ENCODE peak calls at places on chromosome 17, in four cellular contexts. G is MM.1S, O is neural progenitor cell, P is GM23338. B is an unnamed sample.

GRCh38 chr17:43224146-43224705 is 4.2 kb downstream of the CCDC200 start:
- DNase-seq in G (no peak), O (no peak), P (no peak), B (no peak)

GRCh38 chr17:77499699-77500435 is 359.1 kb downstream of the SEC14L1 start:
- DNase-seq in G (no peak), O (no peak), P (no peak), B (no peak)

GRCh38 chr17:16589097-16589969 is 20.3 kb upstream of the ZNF287 start:
- DNase-seq in G (peak), O (peak), P (peak), B (peak)

GRCh38 chr17:74779948-74780400 is 3.8 kb upstream of the NAT9 start:
- DNase-seq in G (no peak), O (no peak), P (no peak), B (no peak)

GRCh38 chr17:13520899-13521572 is 80.7 kb downstream of the HS3ST3A1 start:
- DNase-seq in G (no peak), O (no peak), P (no peak), B (no peak)

GRCh38 chr17:35345926-35346771 is 27.3 kb downstream of the SLFN11 start:
- DNase-seq in G (no peak), O (peak), P (peak), B (no peak)

GRCh38 chr17:61627125-61627524 is 36.1 kb upstream of the NACA2 start:
- DNase-seq in G (no peak), O (no peak), P (no peak), B (no peak)

GRCh38 chr17:76053230-76054111 is 18.8 kb downstream of the SRP68 start:
- DNase-seq in G (no peak), O (no peak), P (no peak), B (peak)

GRCh38 chr17:41593306-41594095 is 6.8 kb upstream of the KRT14 start:
- DNase-seq in G (no peak), O (no peak), P (no peak), B (no peak)

GRCh38 chr17:57626520-57627210 is 118.4 kb downstream of the CCDC182 start:
- DNase-seq in G (no peak), O (no peak), P (no peak), B (no peak)

GRCh38 chr17:2312736-2313135 is 9.0 kb downstream of the SRR start:
- DNase-seq in G (no peak), O (no peak), P (no peak), B (no peak)

GRCh38 chr17:67440311-67441051 is 63.4 kb downstream of the PITPNC1 start:
- DNase-seq in G (no peak), O (no peak), P (no peak), B (no peak)

GRCh38 chr17:27443491-27443890 is 12.8 kb upstream of the KSR1 start:
- DNase-seq in G (no peak), O (no peak), P (no peak), B (no peak)

GRCh38 chr17:77096570-77097214 is 44.1 kb upstream of the SEC14L1 start:
- DNase-seq in G (peak), O (no peak), P (peak), B (peak)

GRCh38 chr17:77281024-77281903 is 140.5 kb downstream of the SEC14L1 start:
- DNase-seq in G (peak), O (peak), P (peak), B (no peak)

DNA sequence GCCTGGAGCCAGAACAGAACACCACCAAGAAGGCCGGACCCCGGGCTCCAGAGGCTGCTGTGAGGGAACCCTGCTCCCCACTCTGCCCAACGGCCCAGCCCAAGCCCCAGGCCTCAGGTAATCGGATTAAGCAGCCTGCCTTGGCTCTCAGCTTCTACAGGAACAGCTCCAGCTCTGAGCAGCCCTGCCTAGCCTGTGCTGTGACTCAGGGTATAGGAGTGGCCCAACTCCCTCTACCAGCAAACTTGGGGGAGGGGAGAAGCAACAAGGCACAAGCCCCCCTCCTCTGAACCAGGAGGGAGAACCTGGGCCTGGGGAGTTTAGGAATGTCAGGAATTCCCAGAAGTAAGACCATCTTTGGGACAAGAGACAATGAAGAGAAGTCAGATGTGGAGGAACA is 849 bp upstream of the SOX15 start:
- DNase-seq in G (no peak), O (peak), P (peak), B (no peak)
- TF ChIP-seq EZH2phosphoT487 in G (no peak), O (no peak), P (no peak), B (no peak)

GRCh38 chr17:63932008-63932561 is at the start of gene CD79B:
- DNase-seq in G (peak), O (no peak), P (no peak), B (no peak)
- TF ChIP-seq EZH2phosphoT487 in G (no peak), O (no peak), P (no peak), B (no peak)

DNA sequence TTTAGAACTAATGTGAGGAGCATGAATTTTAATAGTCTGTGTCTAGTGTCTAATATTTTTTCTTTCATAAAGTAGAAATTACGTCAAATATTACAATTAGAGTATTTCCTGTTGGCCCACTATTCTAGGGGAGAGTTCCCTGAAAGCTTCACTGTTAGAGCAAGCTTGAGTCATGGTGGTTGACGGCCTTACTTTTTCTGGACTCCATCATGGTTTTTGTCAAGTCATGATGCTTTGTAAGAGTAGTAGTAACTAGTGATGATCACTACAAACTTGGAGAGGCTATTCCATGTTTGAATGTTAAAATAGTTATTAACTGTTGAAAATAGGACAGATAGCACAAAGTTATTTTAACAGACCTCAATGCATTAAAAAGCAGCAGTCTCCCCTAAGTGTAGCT is 1.7 kb downstream of the PSMD11 start:
- DNase-seq in G (no peak), O (no peak), P (no peak), B (no peak)
- TF ChIP-seq EZH2phosphoT487 in G (no peak), O (no peak), P (no peak), B (no peak)

GRCh38 chr17:4834621-4835020 is 1.5 kb downstream of the MINK1 start:
- DNase-seq in G (no peak), O (no peak), P (no peak), B (no peak)

GRCh38 chr17:4833941-4834501 is 881 bp downstream of the MINK1 start:
- DNase-seq in G (no peak), O (peak), P (peak), B (no peak)

GRCh38 chr17:4837471-4838305 is 4.5 kb downstream of the MINK1 start:
- DNase-seq in G (no peak), O (no peak), P (no peak), B (no peak)

GRCh38 chr17:4838306-4838785 is 5.2 kb downstream of the MINK1 start:
- DNase-seq in G (no peak), O (no peak), P (no peak), B (no peak)

DNA sequence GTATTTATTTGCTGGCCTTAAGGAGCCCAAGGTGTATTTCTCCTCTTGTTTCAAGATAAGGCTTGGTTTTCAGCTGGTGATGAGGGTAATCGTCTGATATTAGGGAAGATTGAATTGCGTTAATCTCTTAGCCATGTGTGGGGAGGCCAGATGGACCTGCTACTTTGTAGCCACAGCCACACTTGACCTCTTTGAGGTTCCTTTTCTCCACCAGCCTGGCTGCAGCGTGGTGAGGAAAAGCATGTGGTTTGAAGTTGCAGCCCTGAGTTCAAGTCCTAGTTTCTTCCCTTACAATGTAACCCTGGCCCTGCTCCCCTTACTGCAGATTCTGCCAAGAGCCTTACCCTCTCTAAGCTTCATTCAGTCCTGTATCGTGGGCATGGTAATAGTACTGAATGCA is 3.1 kb downstream of the MINK1 start:
- DNase-seq in G (no peak), O (no peak), P (no peak), B (no peak)
- TF ChIP-seq EZH2phosphoT487 in G (no peak), O (no peak), P (no peak), B (no peak)